ENCODE peak calls at places on chromosomes 6 and 20, in five cellular contexts. Q, I, H, R and D are unnamed samples. For H3K36me3, the result is how much of the 10 kb centered on the place peaks cover.

GRCh38 chr20:63873477-63873971 is 8.5 kb downstream of the TPD52L2 start:
- DNase-seq in I (peak), R (peak), Q (no peak), H (no peak), D (peak)

GRCh38 chr6:90123796-90124195 is 172.8 kb downstream of the BACH2 start:
- DNase-seq in I (no peak), R (no peak), H (no peak), Q (no peak), D (no peak)

GRCh38 chr6:57435475-57436163 is 118.2 kb downstream of the PRIM2 start:
- DNase-seq in I (no peak), R (no peak), H (peak), Q (no peak), D (no peak)

GRCh38 chr20:17735206-17735804 is 35.5 kb downstream of the BANF2 start:
- DNase-seq in I (no peak), H (no peak), Q (no peak), R (no peak), D (no peak)

GRCh38 chr6:81476881-81477280 is 275.6 kb downstream of the TENT5A start:
- DNase-seq in I (no peak), Q (no peak), H (no peak), R (no peak), D (no peak)

GRCh38 chr20:57104113-57104512 is 162.3 kb downstream of the BMP7 start:
- DNase-seq in I (no peak), R (no peak), Q (no peak), H (no peak), D (peak)

GRCh38 chr6:138815797-138816528 is 20.1 kb downstream of the ECT2L start:
- DNase-seq in H (peak), Q (no peak), I (peak), R (no peak), D (no peak)

GRCh38 chr6:89559487-89559886 is 79.1 kb downstream of the LYRM2 start:
- DNase-seq in H (no peak), Q (no peak), R (no peak), I (no peak), D (no peak)

GRCh38 chr6:22880686-22881433 is 311.5 kb downstream of the HDGFL1 start:
- DNase-seq in R (no peak), I (no peak), H (no peak), Q (no peak), D (no peak)

GRCh38 chr6:33142501-33142900 is 49.8 kb downstream of the COL11A2 start:
- DNase-seq in Q (no peak), H (peak), I (no peak), R (no peak), D (no peak)

GRCh38 chr20:64140956-64141355 is 23.3 kb upstream of the MYT1 start:
- DNase-seq in H (no peak), Q (no peak), I (no peak), R (peak), D (peak)

GRCh38 chr20:24770628-24771556 is 178.2 kb upstream of the CST7 start:
- DNase-seq in H (no peak), I (no peak), Q (peak), R (peak), D (peak)
- H3K36me3 ChIP-seq in H (under half), I (under half), Q (under half), R (under half), D (under half)

GRCh38 chr6:4906293-4906941 is 97.4 kb downstream of the RPP40 start:
- DNase-seq in I (no peak), R (no peak), H (no peak), Q (no peak), D (no peak)

GRCh38 chr6:4905858-4906257 is 98.0 kb downstream of the RPP40 start:
- DNase-seq in I (no peak), R (no peak), H (no peak), Q (no peak), D (no peak)

GRCh38 chr6:4903751-4904370 is 100.0 kb downstream of the RPP40 start:
- DNase-seq in R (no peak), H (no peak), Q (no peak), I (no peak), D (no peak)

GRCh38 chr6:4902363-4902762 is 101.5 kb downstream of the RPP40 start:
- DNase-seq in Q (no peak), H (peak), R (no peak), I (no peak), D (no peak)

DNA sequence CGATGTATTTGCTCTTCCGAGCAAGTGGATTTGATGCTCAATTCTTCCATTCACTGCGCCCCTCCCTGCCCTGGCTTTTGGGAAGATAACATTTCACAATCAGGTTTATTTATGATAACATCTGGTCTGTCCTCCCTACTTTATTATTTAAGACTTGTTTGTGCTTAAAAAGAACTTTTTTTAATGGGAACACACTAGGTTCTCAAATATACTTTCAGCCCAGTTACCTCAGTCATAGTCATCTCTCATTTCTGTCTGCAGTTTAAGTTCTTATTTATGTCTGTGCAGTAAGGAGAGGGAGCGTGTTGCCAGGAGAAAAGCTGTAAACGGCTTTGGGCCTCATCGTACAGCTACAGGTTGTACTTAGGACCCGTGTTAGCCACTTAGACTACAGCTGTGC is 99.4 kb downstream of the RPP40 start:
- DNase-seq in I (no peak), R (no peak), Q (no peak), H (no peak), D (no peak)
- H3K36me3 ChIP-seq in I (under half), R (under half), Q (under half), H (under half), D (under half)

GRCh38 chr20:36207602-36208001 is 28.7 kb upstream of the AAR2 start:
- DNase-seq in I (no peak), H (no peak), R (no peak), Q (no peak), D (peak)
- H3K36me3 ChIP-seq in I (under half), H (under half), R (under half), Q (under half), D (under half)

GRCh38 chr6:154567695-154568220 is 57.3 kb upstream of the CNKSR3 start:
- DNase-seq in H (no peak), I (no peak), R (no peak), Q (no peak), D (no peak)
- H3K36me3 ChIP-seq in H (under half), I (under half), R (under half), Q (under half), D (under half)

GRCh38 chr6:87573307-87574024 is 16.3 kb downstream of the RARS2 start:
- DNase-seq in Q (no peak), R (no peak), H (no peak), I (no peak), D (no peak)
- H3K36me3 ChIP-seq in Q (under half), R (under half), H (under half), I (under half), D (under half)

GRCh38 chr6:4039348-4039747 is 39.6 kb downstream of the FAM217A start:
- DNase-seq in Q (no peak), H (no peak), I (no peak), R (no peak), D (no peak)
- H3K36me3 ChIP-seq in Q (under half), H (half or more), I (under half), R (half or more), D (half or more)